ENCODE peak calls at places on chromosome 9, in five cellular contexts. One of them, this sample, is unnamed.

GRCh38 chr9:129624168-129624759 is 1.7 kb upstream of the NTMT1 start:
- DNase-seq in fibroblast of pulmonary artery: peak; percentile 57
- DNase-seq in AG10803: peak; percentile 43
- DNase-seq in ELF-1: peak; percentile 94
- DNase-seq in PC-3: peak; percentile 58
- DNase-seq in this sample: peak; percentile 84

GRCh38 chr9:113711251-113711650 is 164.9 kb upstream of the ZNF618 start:
- DNase-seq in ELF-1: no peak
- DNase-seq in PC-3: no peak
- DNase-seq in fibroblast of pulmonary artery: no peak
- DNase-seq in AG10803: no peak
- DNase-seq in this sample: no peak

GRCh38 chr9:126671983-126672382 is 58.3 kb downstream of the LMX1B start:
- DNase-seq in fibroblast of pulmonary artery: no peak
- DNase-seq in ELF-1: no peak
- DNase-seq in PC-3: no peak
- DNase-seq in AG10803: no peak
- DNase-seq in this sample: no peak

GRCh38 chr9:85510830-85511504 is 230.8 kb downstream of the AGTPBP1 start:
- DNase-seq in PC-3: no peak
- DNase-seq in AG10803: no peak
- DNase-seq in ELF-1: no peak
- DNase-seq in fibroblast of pulmonary artery: no peak
- DNase-seq in this sample: no peak

GRCh38 chr9:113278840-113279239 is 3.4 kb downstream of the PRPF4 start:
- DNase-seq in PC-3: no peak
- DNase-seq in AG10803: no peak
- DNase-seq in ELF-1: no peak
- DNase-seq in fibroblast of pulmonary artery: no peak
- DNase-seq in this sample: no peak

GRCh38 chr9:92538541-92538940 is 2.8 kb upstream of the ECM2 start:
- DNase-seq in fibroblast of pulmonary artery: peak; percentile 16
- DNase-seq in ELF-1: no peak
- DNase-seq in PC-3: peak; percentile 12
- DNase-seq in AG10803: peak; percentile 94
- DNase-seq in this sample: no peak

GRCh38 chr9:133892193-133892920 is 99.8 kb downstream of the VAV2 start:
- DNase-seq in AG10803: no peak
- DNase-seq in ELF-1: peak; percentile 51
- DNase-seq in PC-3: no peak
- DNase-seq in fibroblast of pulmonary artery: no peak
- DNase-seq in this sample: no peak

GRCh38 chr9:94918038-94918753 is 191.7 kb downstream of the AOPEP start:
- DNase-seq in AG10803: no peak
- DNase-seq in ELF-1: no peak
- DNase-seq in fibroblast of pulmonary artery: no peak
- DNase-seq in PC-3: no peak
- DNase-seq in this sample: no peak

This sample was measured in activated CD4-positive, alpha-beta T cell treated with anti-CD3 and anti-CD28 coated beads for 48 hours.